ENCODE peak calls at places on chromosomes 4 and X, in nine cellular contexts. V is CD4-positive, CD25-positive, alpha-beta regulatory T cell; R is left lung; B is HCT116; Z is CD4-positive, alpha-beta memory T cell; P is mammary epithelial cell; L is heart right ventricle; U is upper lobe of left lung; X is sigmoid colon. F is an unnamed sample. For H3K27me3, the result is how much of the 10 kb centered on the place peaks cover.

GRCh38 chr4:10061650-10062415 is 40.5 kb upstream of the SLC2A9 start:
- DNase-seq in R (no peak), Z (no peak), B (no peak), U (no peak), V (no peak), P (peak), X (no peak), L (no peak), F (no peak)

GRCh38 chrX:31679861-31680260 is 608.0 kb upstream of the FTHL17 start:
- DNase-seq in R (no peak), L (no peak), U (no peak), V (no peak), Z (no peak), P (no peak), B (no peak), X (no peak), F (no peak)

GRCh38 chr4:106795326-106795725 is 240.8 kb downstream of the DKK2 start:
- DNase-seq in U (no peak), L (no peak), R (no peak), Z (no peak), B (no peak), V (no peak), P (no peak), X (no peak), F (no peak)

GRCh38 chr4:138310991-138311390 is 68.8 kb upstream of the SLC7A11 start:
- DNase-seq in L (no peak), U (no peak), P (peak), R (no peak), V (no peak), X (no peak), B (no peak), Z (no peak), F (no peak)

GRCh38 chr4:151324449-151325319 is 721 bp downstream of the SH3D19 start:
- DNase-seq in X (peak), Z (no peak), V (no peak), U (peak), B (peak), P (peak), R (peak), L (peak), F (peak)

GRCh38 chr4:42464550-42465124 is 67.3 kb downstream of the SHISA3 start:
- DNase-seq in B (no peak), L (no peak), V (no peak), R (no peak), U (no peak), Z (no peak), X (no peak), P (no peak), F (no peak)

GRCh38 chrX:13110427-13111324 is 66.3 kb upstream of the FAM9C start:
- DNase-seq in Z (no peak), B (peak), R (no peak), P (peak), L (peak), X (peak), V (no peak), U (peak), F (peak)

GRCh38 chr4:144787365-144788263 is 141.7 kb downstream of the HHIP start:
- DNase-seq in Z (no peak), L (no peak), U (no peak), B (peak), V (no peak), R (no peak), X (no peak), P (peak), F (no peak)

GRCh38 chrX:104008831-104009230 is 4.7 kb downstream of the H2BW1 start:
- DNase-seq in L (no peak), P (no peak), R (no peak), U (no peak), X (no peak), B (no peak), Z (no peak), V (no peak), F (no peak)

GRCh38 chrX:9166566-9166909 is 132.6 kb upstream of the FAM9B start:
- DNase-seq in Z (no peak), V (no peak), P (no peak), L (no peak), B (no peak), U (no peak), X (no peak), R (no peak), F (no peak)

GRCh38 chrX:43882294-43882681 is at the start of gene MAOB:
- DNase-seq in V (no peak), B (no peak), X (peak), U (peak), L (peak), R (peak), P (peak), Z (no peak), F (peak)

GRCh38 chr4:64899563-64899962 is 490.3 kb upstream of the TECRL start:
- DNase-seq in L (no peak), P (no peak), X (no peak), B (no peak), U (no peak), Z (no peak), R (no peak), V (no peak), F (no peak)

GRCh38 chr4:41132055-41132683 is 82.2 kb downstream of the APBB2 start:
- DNase-seq in B (no peak), R (no peak), U (no peak), L (no peak), P (peak), X (no peak), Z (no peak), V (no peak), F (no peak)

GRCh38 chr4:102537280-102537679 is 36.1 kb downstream of the NFKB1 start:
- DNase-seq in B (no peak), L (no peak), P (peak), Z (no peak), R (no peak), X (no peak), U (no peak), V (no peak), F (no peak)

GRCh38 chr4:170014359-170015008 is 11.7 kb downstream of the MFAP3L start:
- DNase-seq in U (no peak), L (no peak), R (no peak), X (no peak), V (no peak), B (no peak), Z (no peak), P (no peak), F (no peak)

GRCh38 chr4:136562842-136563241 is 969.5 kb downstream of the PCDH18 start:
- DNase-seq in X (no peak), P (no peak), Z (no peak), V (no peak), R (no peak), U (no peak), L (no peak), B (no peak), F (no peak)

GRCh38 chr4:680931-681645 is 6.7 kb downstream of the MYL5 start:
- DNase-seq in Z (peak), P (no peak), U (peak), V (peak), B (no peak), L (peak), X (peak), R (peak), F (peak)

GRCh38 chrX:26915064-26915463 is 548.1 kb downstream of the PPP4R3C start:
- DNase-seq in V (no peak), P (peak), L (no peak), R (no peak), X (no peak), Z (no peak), B (no peak), U (no peak), F (no peak)

GRCh38 chrX:133681416-133681815 is 266.1 kb upstream of the GPC4 start:
- DNase-seq in L (no peak), P (no peak), B (no peak), V (no peak), Z (no peak), X (no peak), R (no peak), U (no peak), F (no peak)

GRCh38 chr4:1547863-1548637 is 136.1 kb downstream of the FAM53A start:
- DNase-seq in U (peak), R (peak), L (peak), V (no peak), X (no peak), P (no peak), Z (no peak), B (no peak), F (peak)

DNA sequence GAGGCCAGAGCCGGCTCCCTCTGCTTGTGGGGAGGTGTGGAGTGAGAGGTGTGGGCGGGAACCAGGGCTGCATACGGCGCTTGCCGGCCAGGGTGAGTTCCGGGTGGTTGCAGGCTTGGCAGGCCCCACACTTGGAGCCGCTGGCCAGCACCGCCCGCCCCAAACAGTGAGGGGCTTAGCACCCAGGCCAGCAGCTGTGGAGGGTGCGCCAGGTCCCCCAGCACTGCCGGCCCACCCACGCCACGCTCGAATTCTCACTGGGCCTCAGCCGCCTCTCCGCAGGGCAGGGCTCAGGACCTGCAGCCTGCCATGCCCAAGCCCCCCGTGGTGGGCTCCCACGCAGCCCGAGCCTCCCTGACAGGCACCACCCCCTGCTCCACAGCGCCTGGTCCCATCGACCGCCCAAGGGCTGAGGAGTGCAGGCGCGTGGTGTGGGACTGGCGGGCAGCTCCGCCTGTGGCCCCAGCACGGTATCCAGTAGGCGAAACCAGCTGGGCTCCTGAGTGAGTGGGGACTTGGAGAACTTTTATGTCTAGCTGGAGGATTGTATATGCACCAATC is 275.3 kb downstream of the RAPGEF2 start:
- DNase-seq in B (no peak), V (no peak), P (no peak), X (no peak), R (peak), U (peak), Z (no peak), L (no peak), F (no peak)
- H3K4me3 ChIP-seq in B (no peak), V (no peak), P (no peak), X (no peak), R (no peak), U (no peak), Z (no peak), L (no peak), F (no peak)

DNA sequence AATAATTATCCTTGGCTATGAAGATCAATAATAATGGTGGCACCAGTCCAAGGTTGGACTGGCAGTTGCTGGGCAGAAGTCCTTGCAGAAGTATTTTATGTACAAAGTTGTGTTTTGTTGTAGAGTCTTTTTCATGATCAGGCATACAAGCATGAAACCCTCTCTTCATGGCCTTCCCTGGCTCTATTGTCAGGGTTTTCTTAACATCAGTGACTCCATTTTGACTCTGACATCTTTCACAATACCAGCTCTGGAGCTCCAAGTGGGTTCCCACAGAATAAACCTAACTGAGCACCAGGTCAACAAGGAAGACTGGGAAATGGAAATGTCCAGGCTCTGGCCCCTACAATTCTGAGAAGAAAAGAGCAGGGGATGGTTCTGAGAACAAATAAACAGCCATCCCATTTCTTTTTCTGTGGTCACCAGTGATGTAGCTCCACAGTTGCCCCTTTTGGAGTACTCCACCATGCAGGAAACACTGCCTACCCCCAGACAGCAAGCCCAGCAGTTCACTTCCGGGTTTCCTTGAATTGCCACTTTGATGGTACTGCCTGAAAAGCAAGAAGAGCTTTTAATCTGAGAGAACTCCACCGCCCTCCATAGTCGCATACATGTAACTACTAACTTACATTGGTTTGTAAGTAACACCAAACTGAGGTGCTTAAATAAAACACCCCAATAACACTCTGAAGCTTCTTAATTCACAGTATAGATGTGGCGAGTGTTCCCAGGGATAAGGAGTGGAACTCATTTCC is 53.5 kb upstream of the HPSE start:
- DNase-seq in R (no peak), Z (peak), X (no peak), V (peak), U (no peak), P (no peak), L (no peak), B (no peak), F (no peak)
- H3K27me3 ChIP-seq in R (under half), Z (under half), X (under half), V (under half), U (under half), P (under half), L (under half), B (under half), F (under half)

GRCh38 chr4:47010347-47011188 is 17.2 kb upstream of the GABRA4 start:
- DNase-seq in U (no peak), V (no peak), R (no peak), P (no peak), L (no peak), B (no peak), X (no peak), Z (peak), F (no peak)
- H3K4me3 ChIP-seq in U (no peak), V (peak), R (no peak), P (no peak), L (no peak), B (no peak), X (no peak), Z (peak), F (peak)

DNA sequence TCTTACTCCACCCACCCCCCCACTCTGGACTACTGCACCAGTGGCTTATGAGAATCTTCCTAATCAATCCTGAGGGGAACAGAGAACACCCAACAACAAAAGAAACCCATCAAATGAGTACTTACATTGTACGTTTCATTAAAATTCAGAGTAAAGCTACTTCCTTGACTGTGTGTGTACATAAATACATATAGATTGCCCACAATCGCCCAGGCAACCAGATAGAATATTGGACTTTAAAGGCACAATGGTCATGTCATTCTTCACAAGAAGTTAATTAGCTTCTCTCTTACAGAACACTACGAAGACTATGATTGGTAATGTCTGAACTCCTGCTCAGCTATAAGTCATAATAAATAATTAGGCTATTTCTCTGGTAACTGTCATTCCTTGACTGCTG is 12.2 kb upstream of the ATP11C start:
- DNase-seq in P (no peak), X (no peak), V (no peak), R (no peak), U (no peak), Z (no peak), L (no peak), B (no peak), F (no peak)
- H3K27me3 ChIP-seq in P (under half), X (under half), V (under half), R (under half), U (under half), Z (under half), L (under half), B (under half), F (under half)